ENCODE peak calls at places on chromosomes 7 and 10, in five cellular contexts. C is fibroblast of lung, F is GM20000, L is A549, U is WERI-Rb-1. Q is an unnamed sample.

GRCh38 chr10:95319239-95319638 is 28.4 kb upstream of the PDLIM1 start:
- DNase-seq in F (no peak), C (peak), L (no peak), U (no peak), Q (no peak)

GRCh38 chr10:20767028-20767427 is 130.1 kb downstream of the NEBL start:
- DNase-seq in C (peak), U (no peak), F (no peak), L (no peak), Q (no peak)

GRCh38 chr7:30164567-30164966 is 29.8 kb downstream of the MTURN start:
- DNase-seq in C (peak), U (peak), F (peak), L (peak), Q (peak)

GRCh38 chr7:99731638-99732374 is 3.2 kb downstream of the CYP3A7 start:
- DNase-seq in C (no peak), L (no peak), U (no peak), F (no peak), Q (no peak)

GRCh38 chr10:24382979-24383663 is 174.2 kb downstream of the KIAA1217 start:
- DNase-seq in U (no peak), C (no peak), F (peak), L (no peak), Q (no peak)

GRCh38 chr10:60246382-60246781 is 143.3 kb downstream of the ANK3 start:
- DNase-seq in F (no peak), U (peak), C (no peak), L (no peak), Q (no peak)

GRCh38 chr7:94274828-94275227 is 119.9 kb upstream of the COL1A2 start:
- DNase-seq in L (no peak), C (no peak), U (no peak), F (no peak), Q (no peak)

GRCh38 chr10:62545667-62546066 is 171.5 kb downstream of the ZNF365 start:
- DNase-seq in F (no peak), U (no peak), C (peak), L (no peak), Q (no peak)

GRCh38 chr7:2041496-2042367 is 191.0 kb downstream of the MAD1L1 start:
- DNase-seq in L (no peak), U (peak), C (no peak), F (no peak), Q (no peak)

GRCh38 chr7:85688712-85689111 is 501.9 kb upstream of the SEMA3D start:
- DNase-seq in C (peak), F (no peak), L (no peak), U (no peak), Q (peak)

GRCh38 chr10:86262671-86263165 is 103.9 kb downstream of the GRID1 start:
- DNase-seq in U (no peak), L (no peak), F (no peak), C (no peak), Q (peak)

GRCh38 chr7:15424468-15424867 is 137.3 kb downstream of the AGMO start:
- DNase-seq in C (no peak), F (no peak), L (no peak), U (no peak), Q (no peak)

GRCh38 chr7:36011588-36011965 is 141.5 kb upstream of the EEPD1 start:
- DNase-seq in C (no peak), L (no peak), F (no peak), U (no peak), Q (no peak)

GRCh38 chr7:157096286-157097055 is 42.3 kb upstream of the UBE3C start:
- DNase-seq in F (no peak), U (no peak), C (no peak), L (no peak), Q (no peak)

GRCh38 chr7:140342732-140343514 is 55.4 kb downstream of the SLC37A3 start:
- DNase-seq in F (no peak), U (peak), C (peak), L (peak), Q (peak)

GRCh38 chr7:15174470-15174869 is 271.9 kb upstream of the DGKB start:
- DNase-seq in U (no peak), L (no peak), C (no peak), F (no peak), Q (no peak)